ENCODE peak calls at places on chromosomes 2 and 18, in five cellular contexts. R is cardiac muscle cell; W is AG10803; S is CD8-positive, alpha-beta T cell; G is hepatocyte. V is an unnamed sample.

GRCh38 chr2:172743143-172743542 is 7.5 kb downstream of the RAPGEF4 start:
- DNase-seq in G (no peak), R (no peak), W (no peak), S (no peak), V (no peak)

GRCh38 chr2:217858519-217859466 is 144.0 kb downstream of the TNS1 start:
- DNase-seq in S (no peak), R (peak; percentile 97), G (peak; percentile 92), W (peak; percentile 99), V (peak; percentile 96)

GRCh38 chr18:53375641-53376040 is 848.8 kb downstream of the MBD2 start:
- DNase-seq in S (no peak), W (no peak), G (peak; percentile 32), R (no peak), V (no peak)

GRCh38 chr2:32712870-32713269 is 85.0 kb downstream of the TTC27 start:
- DNase-seq in S (no peak), G (no peak), W (peak; percentile 50), R (peak; percentile 81), V (peak; percentile 84)

GRCh38 chr2:37676274-37676673 is 4.8 kb upstream of the CDC42EP3 start:
- DNase-seq in S (no peak), W (no peak), G (no peak), R (no peak), V (peak; percentile 60)

GRCh38 chr2:163877316-163877715 is 141.5 kb upstream of the FIGN start:
- DNase-seq in S (no peak), R (peak; percentile 54), W (peak; percentile 81), G (no peak), V (peak; percentile 39)

GRCh38 chr2:235598026-235598425 is 104.2 kb downstream of the AGAP1 start:
- DNase-seq in R (no peak), S (no peak), W (no peak), G (no peak), V (no peak)

GRCh38 chr2:238433941-238434845 is 7.5 kb downstream of the ASB1 start:
- DNase-seq in R (peak; percentile 86), G (no peak), S (no peak), W (peak; percentile 93), V (peak; percentile 94)

GRCh38 chr2:44148997-44149396 is 19.7 kb upstream of the PPM1B start:
- DNase-seq in R (no peak), W (no peak), G (no peak), S (no peak), V (no peak)

GRCh38 chr18:1663879-1664705 is 759.4 kb downstream of the ADCYAP1 start:
- DNase-seq in S (no peak), W (peak; percentile 22), R (peak; percentile 45), G (peak; percentile 76), V (peak; percentile 43)

GRCh38 chr18:4060427-4061281 is 394.5 kb downstream of the DLGAP1 start:
- DNase-seq in W (no peak), G (no peak), R (no peak), S (no peak), V (no peak)

GRCh38 chr2:218014706-218015685 is 12.2 kb upstream of the TNS1 start:
- DNase-seq in R (peak; percentile 35), W (no peak), S (no peak), G (no peak), V (no peak)

GRCh38 chr2:114610677-114611076 is 168.2 kb downstream of the DPP10 start:
- DNase-seq in G (no peak), S (no peak), W (no peak), R (no peak), V (no peak)

GRCh38 chr2:112542974-112543760 is 902 bp downstream of the POLR1B start:
- DNase-seq in G (no peak), S (no peak), R (peak; percentile 6), W (peak; percentile 8), V (peak; percentile 10)

GRCh38 chr2:174602741-174603140 is 5.1 kb upstream of the WIPF1 start:
- DNase-seq in S (no peak), W (peak; percentile 40), G (no peak), R (no peak), V (no peak)

GRCh38 chr18:32919799-32920198 is 147.0 kb upstream of the KLHL14 start:
- DNase-seq in G (peak; percentile 55), W (no peak), R (no peak), S (no peak), V (peak; percentile 3)

GRCh38 chr2:160876029-160876428 is 284.2 kb upstream of the TANK start:
- DNase-seq in W (no peak), G (no peak), S (no peak), R (no peak), V (no peak)

GRCh38 chr2:160882906-160883305 is 277.3 kb upstream of the TANK start:
- DNase-seq in S (no peak), G (no peak), R (peak; percentile 36), W (no peak), V (no peak)

GRCh38 chr2:160876765-160877164 is 283.5 kb upstream of the TANK start:
- DNase-seq in R (peak; percentile 34), W (no peak), S (no peak), G (no peak), V (peak; percentile 16)

DNA sequence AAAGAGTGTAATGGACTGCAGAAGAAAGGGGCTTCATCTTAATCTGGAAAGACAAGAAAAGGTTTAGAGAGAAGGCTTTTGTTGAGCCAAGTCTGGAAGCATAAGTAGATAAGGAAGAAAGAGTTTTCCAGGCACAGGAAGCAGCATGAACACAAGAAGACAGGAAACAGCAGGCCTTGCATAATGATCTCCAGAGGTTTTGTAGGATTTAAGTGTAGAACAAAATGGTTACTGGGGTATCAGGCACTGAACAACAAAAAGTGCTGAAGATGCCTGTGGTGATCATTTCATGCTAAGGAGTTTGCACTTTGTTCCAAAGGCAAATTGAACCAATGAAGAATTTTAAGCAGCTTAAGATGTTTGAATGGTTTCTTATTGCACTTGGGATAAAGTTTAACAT is 281.6 kb upstream of the TANK start:
- DNase-seq in G (no peak), S (no peak), R (peak; percentile 72), W (no peak), V (peak; percentile 70)
- TF ChIP-seq CTCF in G (no peak), S (no peak), R (no peak), W (no peak), V (no peak)

GRCh38 chr18:76394780-76395476 is 100.1 kb downstream of the ZNF516 start:
- DNase-seq in R (peak; percentile 56), S (no peak), W (peak; percentile 48), G (no peak), V (no peak)

GRCh38 chr18:76398295-76398694 is 96.7 kb downstream of the ZNF516 start:
- DNase-seq in S (no peak), W (no peak), G (no peak), R (peak; percentile 49), V (peak; percentile 39)

GRCh38 chr18:76395609-76396008 is 99.4 kb downstream of the ZNF516 start:
- DNase-seq in W (no peak), G (no peak), S (no peak), R (no peak), V (no peak)

GRCh38 chr18:76397631-76398030 is 97.4 kb downstream of the ZNF516 start:
- DNase-seq in G (no peak), W (no peak), R (no peak), S (no peak), V (no peak)

GRCh38 chr18:76396792-76397191 is 98.2 kb downstream of the ZNF516 start:
- DNase-seq in S (no peak), G (no peak), R (no peak), W (no peak), V (no peak)
- TF ChIP-seq CTCF in S (no peak), G (peak; percentile 12), R (no peak), W (no peak), V (no peak)

DNA sequence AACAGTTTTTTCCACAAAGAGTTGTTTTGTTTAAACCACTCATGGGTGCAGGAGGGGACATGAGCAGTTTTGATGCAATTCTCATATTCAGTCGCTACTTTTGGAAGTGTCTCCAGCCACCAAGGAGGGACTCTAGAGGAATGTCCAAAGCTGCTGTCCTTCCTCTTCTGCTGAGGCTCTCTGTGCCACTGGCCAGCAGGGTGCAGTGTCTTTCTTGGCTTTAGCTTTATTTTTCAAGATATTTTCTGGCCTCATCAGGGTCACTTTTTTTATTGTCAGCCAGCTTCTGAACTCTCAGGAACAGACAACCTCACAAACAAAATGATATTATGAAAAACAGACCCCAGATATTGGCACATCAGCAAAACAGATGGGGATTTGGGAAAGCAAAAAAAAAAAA is 289.3 kb upstream of the ZSWIM2 start:
- DNase-seq in W (peak; percentile 33), R (peak; percentile 68), S (no peak), G (peak; percentile 59), V (peak; percentile 75)
- TF ChIP-seq CTCF in W (peak; percentile 67), R (peak; percentile 78), S (no peak), G (peak; percentile 68), V (peak; percentile 93)

GRCh38 chr18:62991959-62992358 is 276.6 kb downstream of the PHLPP1 start:
- DNase-seq in W (no peak), S (no peak), R (no peak), G (no peak), V (no peak)
- TF ChIP-seq CTCF in W (no peak), S (no peak), R (no peak), G (no peak), V (no peak)

GRCh38 chr18:59822612-59823275 is 77.1 kb upstream of the PMAIP1 start:
- DNase-seq in W (peak; percentile 52), S (no peak), R (no peak), G (no peak), V (no peak)

GRCh38 chr18:59823611-59824195 is 76.1 kb upstream of the PMAIP1 start:
- DNase-seq in S (peak; percentile 22), G (peak; percentile 90), W (peak; percentile 82), R (peak; percentile 87), V (peak; percentile 89)

GRCh38 chr18:59818769-59819168 is 81.0 kb upstream of the PMAIP1 start:
- DNase-seq in R (no peak), S (peak; percentile 23), W (no peak), G (no peak), V (no peak)

GRCh38 chr18:59820663-59821062 is 79.1 kb upstream of the PMAIP1 start:
- DNase-seq in W (peak; percentile 98), R (peak; percentile 48), G (no peak), S (no peak), V (no peak)

DNA sequence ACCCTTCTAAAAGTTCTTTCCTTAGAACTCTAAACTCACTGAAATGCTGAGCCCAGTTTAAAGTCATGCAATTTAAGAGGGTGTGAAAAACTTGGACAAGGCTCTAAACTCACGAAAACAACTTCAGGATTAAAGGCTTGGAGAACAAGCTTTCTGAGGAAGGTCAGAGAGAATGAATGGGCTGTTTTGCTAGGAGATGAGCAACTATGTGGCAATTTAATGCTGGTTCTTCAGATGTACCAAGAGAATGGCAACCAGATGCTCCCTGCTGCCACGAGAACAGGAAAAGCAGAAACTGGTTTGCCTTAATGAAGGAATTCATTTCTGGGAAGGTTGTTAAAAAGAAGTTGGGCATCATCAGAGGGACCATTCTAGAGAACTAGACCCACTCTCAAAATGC is 77.8 kb upstream of the PMAIP1 start:
- DNase-seq in W (peak; percentile 88), S (no peak), G (no peak), R (no peak), V (no peak)
- TF ChIP-seq CTCF in W (no peak), S (no peak), G (no peak), R (no peak), V (no peak)

GRCh38 chr2:42792583-42793313 is at the start of gene HAAO:
- DNase-seq in G (peak; percentile 92), R (peak; percentile 33), W (no peak), S (no peak), V (no peak)
- TF ChIP-seq CTCF in G (peak; percentile 13), R (peak; percentile 22), W (no peak), S (no peak), V (no peak)

V was measured in fibroblast of pulmonary artery.